ENCODE peak calls at places on chromosomes 5 and 9, in nine cellular contexts. N, M, C, D, F, X, L, O and Y are unnamed samples.

GRCh38 chr5:94028001-94028400 is 286.6 kb upstream of the POU5F2 start:
- DNase-seq in X (no peak), C (no peak), D (no peak), O (no peak), M (no peak), L (no peak), N (no peak), F (no peak), Y (no peak)

GRCh38 chr5:174186096-174186495 is 140.6 kb downstream of the NSG2 start:
- DNase-seq in D (no peak), M (no peak), O (no peak), X (no peak), C (no peak), L (no peak), F (no peak), N (no peak), Y (no peak)

GRCh38 chr9:109002141-109002540 is 11.2 kb downstream of the CTNNAL1 start:
- DNase-seq in M (no peak), X (no peak), O (no peak), N (no peak), L (no peak), D (no peak), C (no peak), F (no peak), Y (no peak)

GRCh38 chr5:127820910-127821553 is 117.8 kb downstream of the CCDC192 start:
- DNase-seq in F (no peak), O (no peak), L (no peak), M (no peak), C (no peak), N (no peak), D (no peak), X (peak; percentile 10), Y (no peak)

GRCh38 chr9:132673355-132673754 is 3.1 kb downstream of the GTF3C4 start:
- DNase-seq in F (peak; percentile 41), X (peak; percentile 64), D (peak; percentile 53), M (no peak), C (no peak), L (no peak), N (no peak), O (no peak), Y (no peak)

GRCh38 chr5:1016036-1016435 is 7.4 kb downstream of the NKD2 start:
- DNase-seq in L (peak; percentile 63), O (peak; percentile 65), M (no peak), N (no peak), C (no peak), F (no peak), D (no peak), X (no peak), Y (no peak)

GRCh38 chr9:126125577-126125976 is 201.1 kb upstream of the MVB12B start:
- DNase-seq in C (no peak), X (no peak), F (no peak), N (no peak), M (no peak), D (no peak), L (no peak), O (peak; percentile 6), Y (peak; percentile 50)

GRCh38 chr5:167261309-167262100 is 1029.9 kb upstream of the WWC1 start:
- DNase-seq in C (no peak), X (no peak), F (peak; percentile 9), N (no peak), O (no peak), M (no peak), D (no peak), L (no peak), Y (no peak)

GRCh38 chr9:126702501-126703329 is 89.0 kb downstream of the LMX1B start:
- DNase-seq in C (no peak), N (no peak), X (no peak), L (peak; percentile 52), M (no peak), F (peak; percentile 80), D (peak; percentile 83), O (no peak), Y (no peak)

GRCh38 chr9:134058716-134059115 is 9.1 kb downstream of the BRD3 start:
- DNase-seq in L (peak; percentile 34), D (peak; percentile 44), O (no peak), C (no peak), X (no peak), M (peak; percentile 24), F (no peak), N (no peak), Y (no peak)

GRCh38 chr9:133707761-133708122 is 30.4 kb downstream of the SARDH start:
- DNase-seq in N (no peak), L (peak; percentile 37), D (no peak), F (no peak), C (no peak), O (no peak), M (no peak), X (no peak), Y (no peak)

GRCh38 chr5:14545890-14546289 is 35.7 kb upstream of the OTULINL start:
- DNase-seq in D (no peak), X (no peak), N (no peak), F (no peak), L (no peak), M (no peak), C (no peak), O (no peak), Y (no peak)

GRCh38 chr5:150645070-150645700 is 4.7 kb downstream of the SYNPO start:
- DNase-seq in O (peak; percentile 61), D (peak; percentile 67), N (no peak), F (no peak), X (no peak), M (no peak), C (no peak), L (peak; percentile 85), Y (no peak)

GRCh38 chr5:79430196-79430595 is 83.7 kb downstream of the HOMER1 start:
- DNase-seq in M (no peak), D (no peak), N (no peak), X (no peak), O (no peak), L (no peak), F (no peak), C (no peak), Y (no peak)

GRCh38 chr5:32916648-32917047 is 205.5 kb downstream of the NPR3 start:
- DNase-seq in M (no peak), L (no peak), F (no peak), D (no peak), O (no peak), C (peak; percentile 15), N (peak; percentile 32), X (peak; percentile 33), Y (no peak)

GRCh38 chr5:150431574-150431973 is 18.0 kb downstream of the RPS14 start:
- DNase-seq in N (no peak), D (no peak), M (no peak), X (no peak), O (no peak), L (no peak), F (no peak), C (no peak), Y (no peak)

GRCh38 chr9:129823163-129823933 is 588 bp downstream of the TOR1A start:
- DNase-seq in X (no peak), M (no peak), F (peak; percentile 80), D (peak; percentile 76), O (no peak), L (no peak), C (no peak), N (no peak), Y (no peak)

GRCh38 chr5:84618262-84618661 is 233.6 kb upstream of the EDIL3 start:
- DNase-seq in L (no peak), N (no peak), O (no peak), M (no peak), F (no peak), C (no peak), X (no peak), D (no peak), Y (no peak)

DNA sequence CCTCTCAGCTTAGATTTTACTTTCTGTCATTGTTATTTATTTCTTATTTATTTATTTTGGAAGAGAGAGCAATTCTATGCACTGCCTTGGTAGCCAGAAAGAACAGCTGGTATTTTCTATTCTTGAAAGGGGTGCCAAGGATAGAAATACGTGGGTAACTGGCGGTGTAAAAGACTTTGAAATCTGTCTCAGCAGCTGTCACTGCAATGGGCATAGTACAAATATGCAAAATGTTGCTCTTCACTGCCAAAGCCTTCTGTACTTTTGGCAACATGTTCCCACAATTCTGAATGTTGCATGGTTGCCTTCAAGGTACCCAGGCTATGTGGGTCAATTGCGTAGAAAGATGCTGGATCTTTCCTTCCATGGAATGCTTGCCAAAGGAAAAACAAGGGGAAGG is 230.2 kb upstream of the EDIL3 start:
- DNase-seq in O (no peak), L (no peak), F (no peak), N (no peak), D (no peak), C (no peak), X (no peak), M (no peak), Y (no peak)
- H3K4me1 ChIP-seq in O (no peaks in the 10 kb centered on the region), L (no peaks in the 10 kb centered on the region), F (no peaks in the 10 kb centered on the region), N (no peaks in the 10 kb centered on the region), D (no peaks in the 10 kb centered on the region), C (no peaks in the 10 kb centered on the region), X (no peaks in the 10 kb centered on the region), M (no peaks in the 10 kb centered on the region), Y (no peaks in the 10 kb centered on the region)

GRCh38 chr5:74649421-74649973 is 9.0 kb upstream of the ENC1 start:
- DNase-seq in N (no peak), X (no peak), C (no peak), L (no peak), O (no peak), F (no peak), D (no peak), M (no peak), Y (no peak)
- TF ChIP-seq POLR2AphosphoS5 in N (no peak), X (no peak), C (no peak), L (no peak), O (no peak), F (no peak), D (no peak), M (no peak), Y (no peak)

DNA sequence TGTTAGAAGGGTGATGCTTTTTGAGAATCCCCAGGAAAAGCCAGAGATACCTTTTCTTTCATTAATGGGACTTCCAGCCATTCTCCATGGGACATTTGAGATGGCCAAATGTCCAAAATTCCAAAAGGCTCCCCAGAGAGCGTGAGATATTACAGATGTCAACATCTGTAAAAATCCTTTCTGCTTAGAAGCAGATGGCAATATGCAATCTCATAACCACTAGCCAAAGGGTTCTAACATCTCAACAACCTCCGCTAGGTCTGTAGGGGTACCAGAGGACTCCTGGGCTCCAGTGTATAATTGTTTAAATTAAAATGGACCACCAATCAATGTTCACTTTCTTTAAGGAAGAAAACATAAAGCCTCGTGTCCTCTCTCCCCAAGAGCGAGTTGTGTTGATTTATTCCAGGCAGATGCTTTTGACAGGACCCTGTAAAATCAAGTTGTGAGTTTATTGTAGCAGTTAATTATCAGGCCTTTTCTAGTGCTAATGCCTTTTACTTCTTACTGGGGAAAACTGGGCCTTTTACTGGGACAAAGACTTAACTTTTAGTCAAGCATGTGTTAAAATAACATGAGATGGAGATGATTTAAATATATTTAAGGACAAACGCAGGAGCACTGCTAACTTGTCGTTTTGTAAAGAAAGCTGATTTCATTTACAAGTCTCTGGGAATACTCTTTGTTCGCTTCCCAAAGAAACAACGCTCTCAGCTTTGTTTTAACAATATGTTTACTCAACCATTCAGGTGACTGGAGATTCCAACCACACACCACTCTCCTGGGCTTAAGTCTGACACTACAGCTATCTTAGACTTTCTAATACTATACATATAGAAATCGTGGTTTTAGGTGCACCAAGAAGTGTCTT is 4.7 kb downstream of the GAS1 start:
- DNase-seq in X (no peak), C (no peak), M (no peak), F (no peak), O (no peak), D (no peak), L (no peak), N (no peak), Y (no peak)
- H3K4me1 ChIP-seq in X (peaks cover 14% of the 10 kb centered on the region), C (no peaks in the 10 kb centered on the region), M (peaks cover 35% of the 10 kb centered on the region), F (no peaks in the 10 kb centered on the region), O (no peaks in the 10 kb centered on the region), D (peaks cover 5% of the 10 kb centered on the region), L (peaks cover 24% of the 10 kb centered on the region), N (no peaks in the 10 kb centered on the region), Y (peaks cover 12% of the 10 kb centered on the region)

GRCh38 chr9:136675477-136676296 is 11.6 kb downstream of the AGPAT2 start:
- DNase-seq in M (no peak), C (no peak), N (no peak), O (no peak), L (no peak), D (no peak), X (no peak), F (no peak), Y (no peak)
- TF ChIP-seq POLR2AphosphoS5 in M (no peak), C (no peak), N (no peak), O (no peak), L (no peak), D (no peak), X (no peak), F (no peak), Y (no peak)